ENCODE peak calls at places on chromosomes 13 and 19, in five cellular contexts. One of them, this sample, is unnamed.

GRCh38 chr19:30690935-30691505 is 318.8 kb downstream of the ZNF536 start:
- DNase-seq in OCI-LY7: no peak
- DNase-seq in neuronal stem cell: no peak
- DNase-seq in naive thymus-derived CD4-positive, alpha-beta T cell: no peak
- DNase-seq in uterus: no peak
- DNase-seq in this sample: no peak

GRCh38 chr19:1064661-1065605 is 2.0 kb upstream of the ARHGAP45 start:
- DNase-seq in OCI-LY7: peak; percentile 81
- DNase-seq in neuronal stem cell: no peak
- DNase-seq in uterus: no peak
- DNase-seq in naive thymus-derived CD4-positive, alpha-beta T cell: peak; percentile 82
- DNase-seq in this sample: no peak

GRCh38 chr13:79043208-79043607 is 362.8 kb downstream of the RBM26 start:
- DNase-seq in naive thymus-derived CD4-positive, alpha-beta T cell: no peak
- DNase-seq in neuronal stem cell: no peak
- DNase-seq in uterus: no peak
- DNase-seq in OCI-LY7: no peak
- DNase-seq in this sample: no peak

GRCh38 chr19:29943615-29944014 is 1.6 kb downstream of the URI1 start:
- DNase-seq in naive thymus-derived CD4-positive, alpha-beta T cell: no peak
- DNase-seq in neuronal stem cell: no peak
- DNase-seq in OCI-LY7: no peak
- DNase-seq in uterus: no peak
- DNase-seq in this sample: no peak

GRCh38 chr19:45935267-45935666 is 20.7 kb upstream of the NANOS2 start:
- DNase-seq in OCI-LY7: no peak
- DNase-seq in uterus: no peak
- DNase-seq in naive thymus-derived CD4-positive, alpha-beta T cell: no peak
- DNase-seq in neuronal stem cell: no peak
- DNase-seq in this sample: no peak

GRCh38 chr19:16661480-16662034 is 618 bp downstream of the TMEM38A start:
- DNase-seq in neuronal stem cell: no peak
- DNase-seq in OCI-LY7: peak; percentile 70
- DNase-seq in uterus: peak; percentile 37
- DNase-seq in naive thymus-derived CD4-positive, alpha-beta T cell: peak; percentile 25
- DNase-seq in this sample: no peak

GRCh38 chr13:51453308-51453958 is 597 bp upstream of the INTS6 start:
- DNase-seq in OCI-LY7: peak; percentile 84
- DNase-seq in neuronal stem cell: no peak
- DNase-seq in naive thymus-derived CD4-positive, alpha-beta T cell: peak; percentile 86
- DNase-seq in uterus: peak; percentile 81
- DNase-seq in this sample: no peak

GRCh38 chr13:28867564-28867963 is 47.4 kb downstream of the MTUS2 start:
- DNase-seq in naive thymus-derived CD4-positive, alpha-beta T cell: no peak
- DNase-seq in uterus: no peak
- DNase-seq in neuronal stem cell: no peak
- DNase-seq in OCI-LY7: no peak
- DNase-seq in this sample: no peak

GRCh38 chr19:9782282-9782681 is 13.7 kb upstream of the ZNF846 start:
- DNase-seq in uterus: no peak
- DNase-seq in OCI-LY7: no peak
- DNase-seq in naive thymus-derived CD4-positive, alpha-beta T cell: no peak
- DNase-seq in neuronal stem cell: no peak
- DNase-seq in this sample: no peak

GRCh38 chr19:9789066-9789465 is 20.5 kb upstream of the ZNF846 start:
- DNase-seq in naive thymus-derived CD4-positive, alpha-beta T cell: no peak
- DNase-seq in OCI-LY7: no peak
- DNase-seq in neuronal stem cell: no peak
- DNase-seq in uterus: no peak
- DNase-seq in this sample: no peak

GRCh38 chr19:9786342-9786741 is 17.8 kb upstream of the ZNF846 start:
- DNase-seq in naive thymus-derived CD4-positive, alpha-beta T cell: no peak
- DNase-seq in uterus: no peak
- DNase-seq in neuronal stem cell: no peak
- DNase-seq in OCI-LY7: no peak
- DNase-seq in this sample: no peak

GRCh38 chr19:9786819-9787218 is 18.3 kb upstream of the ZNF846 start:
- DNase-seq in naive thymus-derived CD4-positive, alpha-beta T cell: no peak
- DNase-seq in uterus: no peak
- DNase-seq in OCI-LY7: no peak
- DNase-seq in neuronal stem cell: no peak
- DNase-seq in this sample: no peak

DNA sequence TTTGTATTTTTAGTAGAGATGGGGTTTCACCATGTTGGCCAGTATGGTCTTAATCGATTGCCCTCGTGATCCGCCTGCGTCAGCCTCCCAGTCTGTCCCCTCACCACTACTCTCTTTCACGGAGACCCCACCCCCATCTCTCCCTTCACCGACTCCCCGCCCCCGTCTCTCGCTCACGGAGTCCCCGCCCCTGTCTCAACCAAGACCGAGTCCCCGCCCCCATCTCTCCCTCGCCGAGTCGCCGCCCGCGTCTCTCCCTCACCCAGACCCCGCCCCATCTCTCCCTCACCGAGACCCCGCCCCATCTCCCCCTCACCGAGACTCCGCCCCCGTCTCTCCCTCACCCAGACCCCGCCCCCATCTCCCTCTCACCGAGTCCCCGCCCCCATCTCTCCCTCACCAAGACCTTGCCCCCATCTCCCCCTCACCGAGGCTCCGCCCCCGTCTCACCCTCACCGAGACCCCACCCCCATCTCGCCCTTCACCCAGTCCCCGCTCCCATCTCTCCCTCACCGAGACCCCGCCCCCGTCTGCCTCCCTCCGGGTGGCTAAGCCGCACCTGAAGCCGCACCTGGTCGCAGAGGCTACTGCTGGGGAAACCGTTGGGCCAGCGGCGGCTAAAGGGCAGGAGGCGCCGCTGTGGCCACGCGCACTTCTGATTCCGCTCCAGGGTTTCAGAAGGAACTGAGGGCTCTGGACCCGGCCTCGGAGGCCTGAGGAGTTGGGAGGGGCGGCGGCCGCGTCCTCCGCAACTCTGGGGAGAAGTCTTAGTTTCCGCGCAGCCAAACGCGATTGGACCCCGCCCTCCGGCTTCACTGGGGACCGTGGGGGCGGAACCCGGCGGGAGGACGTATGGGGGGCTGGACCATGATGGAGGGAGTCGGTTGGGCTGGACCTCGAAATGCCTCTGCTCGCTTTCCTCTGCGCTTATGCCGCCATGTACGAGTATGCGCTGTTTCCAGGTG is 17.1 kb upstream of the ZNF846 start:
- DNase-seq in naive thymus-derived CD4-positive, alpha-beta T cell: peak; percentile 90
- DNase-seq in uterus: peak; percentile 99
- DNase-seq in neuronal stem cell: peak; percentile 98
- DNase-seq in OCI-LY7: peak; percentile 97
- DNase-seq in this sample: peak; percentile 73
- H3K27ac ChIP-seq in naive thymus-derived CD4-positive, alpha-beta T cell: peak overlapping the region; percentile 80
- H3K27ac ChIP-seq in uterus: peak overlapping the region; percentile 100
- H3K27ac ChIP-seq in neuronal stem cell: peak overlapping the region; percentile 99
- H3K27ac ChIP-seq in OCI-LY7: peak overlapping the region; percentile 62
- H3K27ac ChIP-seq in this sample: peak overlapping the region; percentile 96

DNA sequence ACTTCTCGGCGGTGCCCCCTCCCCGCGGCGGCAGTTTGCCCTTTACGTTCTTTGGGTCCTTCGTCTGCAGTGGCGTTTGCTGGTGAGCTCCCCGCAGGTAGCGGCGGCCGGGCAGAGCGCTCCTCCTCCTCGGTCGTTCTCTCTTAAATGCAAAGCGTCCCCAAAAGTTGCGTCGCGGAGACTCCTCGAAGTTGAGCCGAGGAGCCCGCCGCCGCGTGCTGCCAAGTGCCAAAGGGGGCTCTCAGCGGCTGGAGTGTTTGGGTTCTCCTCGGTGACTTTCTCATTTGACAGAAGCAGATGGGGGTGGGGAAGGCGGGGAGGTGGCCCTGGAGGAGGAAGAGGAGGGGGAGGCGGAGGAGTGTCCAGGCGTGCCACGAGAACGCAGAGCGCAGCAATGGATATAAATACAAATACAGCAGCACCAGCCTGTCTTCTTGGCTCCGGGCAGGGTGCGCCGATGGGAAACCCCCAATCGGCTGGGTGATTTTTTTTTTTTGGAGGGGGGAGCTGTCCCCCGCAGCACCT is at the start of gene SOX21:
- DNase-seq in naive thymus-derived CD4-positive, alpha-beta T cell: no peak
- DNase-seq in OCI-LY7: no peak
- DNase-seq in neuronal stem cell: no peak
- DNase-seq in uterus: no peak
- DNase-seq in this sample: no peak
- H3K27ac ChIP-seq in naive thymus-derived CD4-positive, alpha-beta T cell: no peak within 1 kb of the TSS
- H3K27ac ChIP-seq in OCI-LY7: no peak within 1 kb of the TSS
- H3K27ac ChIP-seq in neuronal stem cell: peak within 1 kb of the TSS; percentile 91
- H3K27ac ChIP-seq in uterus: no peak within 1 kb of the TSS
- H3K27ac ChIP-seq in this sample: peak within 1 kb of the TSS; percentile 51

GRCh38 chr13:27250833-27251165 is 559 bp upstream of the RPL21 start:
- DNase-seq in OCI-LY7: no peak
- DNase-seq in naive thymus-derived CD4-positive, alpha-beta T cell: no peak
- DNase-seq in neuronal stem cell: no peak
- DNase-seq in uterus: no peak
- DNase-seq in this sample: no peak
- H3K27ac ChIP-seq in OCI-LY7: peak overlapping the region; percentile 84
- H3K27ac ChIP-seq in naive thymus-derived CD4-positive, alpha-beta T cell: peak overlapping the region; percentile 98
- H3K27ac ChIP-seq in neuronal stem cell: no peak overlapping the region
- H3K27ac ChIP-seq in uterus: peak overlapping the region; percentile 98
- H3K27ac ChIP-seq in this sample: peak overlapping the region; percentile 95

DNA sequence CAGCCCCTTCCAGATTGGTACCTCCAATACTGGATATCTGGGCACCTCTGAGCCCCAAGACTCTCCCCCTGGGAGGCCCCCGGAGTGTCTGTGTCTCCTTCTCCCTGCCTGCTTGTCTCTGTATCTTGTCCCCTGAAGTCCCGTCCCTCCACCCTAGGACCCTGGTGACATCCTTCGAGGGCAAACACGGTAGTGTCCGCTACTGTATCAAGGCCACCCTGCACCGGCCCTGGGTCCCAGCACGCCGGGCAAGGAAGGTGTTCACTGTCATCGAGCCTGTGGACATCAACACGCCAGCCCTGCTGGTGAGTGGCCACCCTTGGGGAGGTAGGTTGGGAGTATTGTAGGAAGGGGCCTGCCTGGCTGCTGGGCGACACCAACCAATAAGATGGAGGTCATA is 844 bp downstream of the ARRDC2 start:
- DNase-seq in neuronal stem cell: no peak
- DNase-seq in OCI-LY7: no peak
- DNase-seq in uterus: no peak
- DNase-seq in naive thymus-derived CD4-positive, alpha-beta T cell: no peak
- DNase-seq in this sample: no peak
- H3K27ac ChIP-seq in neuronal stem cell: no peak overlapping the region
- H3K27ac ChIP-seq in OCI-LY7: no peak overlapping the region
- H3K27ac ChIP-seq in uterus: peak overlapping the region; percentile 80
- H3K27ac ChIP-seq in naive thymus-derived CD4-positive, alpha-beta T cell: peak overlapping the region; percentile 91
- H3K27ac ChIP-seq in this sample: no peak overlapping the region

GRCh38 chr13:111604087-111604486 is 283.6 kb downstream of the TEX29 start:
- DNase-seq in uterus: no peak
- DNase-seq in OCI-LY7: no peak
- DNase-seq in neuronal stem cell: no peak
- DNase-seq in naive thymus-derived CD4-positive, alpha-beta T cell: no peak
- DNase-seq in this sample: no peak
- H3K27ac ChIP-seq in uterus: no peak overlapping the region
- H3K27ac ChIP-seq in OCI-LY7: no peak overlapping the region
- H3K27ac ChIP-seq in neuronal stem cell: no peak overlapping the region
- H3K27ac ChIP-seq in naive thymus-derived CD4-positive, alpha-beta T cell: no peak overlapping the region
- H3K27ac ChIP-seq in this sample: no peak overlapping the region

GRCh38 chr13:21297452-21297851 is 121.0 kb downstream of the MRPL57 start:
- DNase-seq in OCI-LY7: peak; percentile 9
- DNase-seq in neuronal stem cell: peak; percentile 30
- DNase-seq in naive thymus-derived CD4-positive, alpha-beta T cell: no peak
- DNase-seq in uterus: no peak
- DNase-seq in this sample: no peak
- H3K27ac ChIP-seq in OCI-LY7: peak overlapping the region; percentile 16
- H3K27ac ChIP-seq in neuronal stem cell: peak overlapping the region; percentile 13
- H3K27ac ChIP-seq in naive thymus-derived CD4-positive, alpha-beta T cell: peak overlapping the region; percentile 44
- H3K27ac ChIP-seq in uterus: peak overlapping the region; percentile 82
- H3K27ac ChIP-seq in this sample: peak overlapping the region; percentile 68

DNA sequence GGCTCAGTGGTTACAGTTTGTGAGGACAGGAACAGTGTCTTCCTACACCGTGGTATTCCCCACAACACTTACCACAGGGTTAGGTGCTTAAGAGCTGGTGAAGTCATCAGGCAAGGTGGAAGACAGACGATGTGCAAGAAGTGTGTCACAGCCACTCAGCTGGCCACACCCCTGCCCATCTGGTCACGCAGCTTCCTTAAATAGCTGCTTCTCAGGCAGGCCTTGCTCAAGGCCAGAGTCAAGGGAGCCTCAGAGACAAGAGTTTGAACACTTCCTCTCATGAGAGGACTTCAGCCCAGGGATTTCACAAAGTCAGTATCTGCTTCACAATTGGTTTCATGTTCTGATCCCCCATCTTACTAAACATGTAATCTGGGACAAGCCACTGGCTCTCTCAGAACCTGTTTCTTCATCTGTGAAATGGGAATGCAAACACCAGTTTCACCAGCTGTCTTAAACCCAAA is 80.3 kb upstream of the FRY start:
- DNase-seq in OCI-LY7: no peak
- DNase-seq in naive thymus-derived CD4-positive, alpha-beta T cell: peak; percentile 25
- DNase-seq in uterus: no peak
- DNase-seq in neuronal stem cell: no peak
- DNase-seq in this sample: peak; percentile 72
- H3K27ac ChIP-seq in OCI-LY7: no peak overlapping the region
- H3K27ac ChIP-seq in naive thymus-derived CD4-positive, alpha-beta T cell: no peak overlapping the region
- H3K27ac ChIP-seq in uterus: no peak overlapping the region
- H3K27ac ChIP-seq in neuronal stem cell: no peak overlapping the region
- H3K27ac ChIP-seq in this sample: peak overlapping the region; percentile 49

GRCh38 chr13:90015565-90016507 is 1331.7 kb upstream of the MIR17HG start:
- DNase-seq in uterus: no peak
- DNase-seq in neuronal stem cell: no peak
- DNase-seq in naive thymus-derived CD4-positive, alpha-beta T cell: no peak
- DNase-seq in OCI-LY7: no peak
- DNase-seq in this sample: no peak
- H3K27ac ChIP-seq in uterus: no peak overlapping the region
- H3K27ac ChIP-seq in neuronal stem cell: no peak overlapping the region
- H3K27ac ChIP-seq in naive thymus-derived CD4-positive, alpha-beta T cell: no peak overlapping the region
- H3K27ac ChIP-seq in OCI-LY7: no peak overlapping the region
- H3K27ac ChIP-seq in this sample: no peak overlapping the region

DNA sequence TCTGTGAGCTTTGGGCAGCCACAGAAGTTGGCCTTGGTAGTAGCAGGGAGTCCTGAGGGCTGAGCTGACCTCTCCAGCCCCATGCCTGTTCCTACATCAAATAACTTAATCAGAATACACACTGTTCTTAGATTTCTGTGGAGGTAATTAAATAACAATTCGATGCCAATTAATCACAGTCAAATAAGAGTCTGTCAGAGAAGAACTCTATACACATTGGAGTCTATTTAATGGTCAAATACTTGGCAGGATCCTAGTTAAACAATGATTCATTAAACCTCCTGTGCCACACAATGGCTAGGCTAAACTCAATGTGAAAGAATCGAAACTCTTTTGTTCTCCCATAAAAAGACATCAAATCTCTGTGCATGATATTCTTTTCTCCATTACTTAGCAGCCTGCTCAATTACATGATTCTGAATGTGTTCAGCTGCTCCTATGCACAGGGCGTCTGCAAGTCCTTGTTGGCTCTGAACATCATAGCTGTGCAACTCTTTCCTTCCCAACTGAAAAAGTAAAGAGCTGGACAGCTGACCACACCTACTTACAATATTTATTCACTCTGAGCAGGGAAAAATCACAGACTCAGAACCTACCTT is 173.1 kb downstream of the ABCC4 start:
- DNase-seq in neuronal stem cell: no peak
- DNase-seq in OCI-LY7: no peak
- DNase-seq in naive thymus-derived CD4-positive, alpha-beta T cell: no peak
- DNase-seq in uterus: no peak
- DNase-seq in this sample: no peak
- H3K27ac ChIP-seq in neuronal stem cell: no peak overlapping the region
- H3K27ac ChIP-seq in OCI-LY7: no peak overlapping the region
- H3K27ac ChIP-seq in naive thymus-derived CD4-positive, alpha-beta T cell: no peak overlapping the region
- H3K27ac ChIP-seq in uterus: no peak overlapping the region
- H3K27ac ChIP-seq in this sample: peak overlapping the region; percentile 39

This sample was measured in epithelial cell of prostate.